ENCODE peak calls at places on chromosomes 6 and 20, in nine cellular contexts. B, Z, S, M, V, R, T, J and I are unnamed samples.

GRCh38 chr20:39108746-39109145 is 146.6 kb downstream of the DHX35 start:
- DNase-seq in B (no peak), Z (no peak), S (no peak), M (peak), V (peak), R (no peak), T (peak), J (no peak), I (no peak)

GRCh38 chr20:62683136-62683535 is 25.5 kb upstream of the NTSR1 start:
- DNase-seq in B (no peak), Z (no peak), S (no peak), M (no peak), V (no peak), R (no peak), T (no peak), J (no peak), I (no peak)

GRCh38 chr6:22789315-22789714 is 219.9 kb downstream of the HDGFL1 start:
- DNase-seq in B (no peak), Z (no peak), S (no peak), M (no peak), V (no peak), R (no peak), T (no peak), J (no peak), I (no peak)

GRCh38 chr6:156956286-156956685 is 179.1 kb downstream of the ARID1B start:
- DNase-seq in B (no peak), Z (no peak), S (no peak), M (no peak), V (no peak), R (no peak), T (no peak), J (no peak), I (no peak)

GRCh38 chr6:3753228-3753795 is 1.8 kb upstream of the PXDC1 start:
- DNase-seq in B (no peak), Z (no peak), S (no peak), M (no peak), V (no peak), R (no peak), T (no peak), J (no peak), I (no peak)

GRCh38 chr6:37204014-37204751 is 34.2 kb downstream of the PIM1 start:
- DNase-seq in B (no peak), Z (no peak), S (no peak), M (peak), V (no peak), R (no peak), T (peak), J (no peak), I (no peak)

GRCh38 chr20:48189177-48189576 is 403.9 kb upstream of the SULF2 start:
- DNase-seq in B (no peak), Z (peak), S (no peak), M (peak), V (peak), R (no peak), T (no peak), J (no peak), I (peak)

GRCh38 chr20:62952373-62953166 is at the start of gene SLC17A9:
- DNase-seq in B (no peak), Z (no peak), S (no peak), M (peak), V (no peak), R (peak), T (peak), J (peak), I (peak)

GRCh38 chr20:10985536-10985935 is 311.7 kb upstream of the JAG1 start:
- DNase-seq in B (no peak), Z (no peak), S (no peak), M (peak), V (no peak), R (no peak), T (peak), J (no peak), I (no peak)

GRCh38 chr6:148891027-148891783 is 144.4 kb downstream of the UST start:
- DNase-seq in B (no peak), Z (no peak), S (no peak), M (no peak), V (no peak), R (no peak), T (no peak), J (no peak), I (no peak)

GRCh38 chr20:4691753-4692152 is 30.0 kb upstream of the PRND start:
- DNase-seq in B (no peak), Z (no peak), S (no peak), M (no peak), V (no peak), R (no peak), T (no peak), J (no peak), I (no peak)

GRCh38 chr6:124055986-124056385 is 252.3 kb downstream of the NKAIN2 start:
- DNase-seq in B (peak), Z (no peak), S (no peak), M (no peak), V (no peak), R (no peak), T (no peak), J (no peak), I (no peak)